ENCODE peak calls at places on chromosome 15, in four cellular contexts. R, B, N and J are unnamed samples. For H3K9me3, the result is how much of the 10 kb centered on the place peaks cover.

GRCh38 chr15:63223463-63223862 is 34.1 kb downstream of the RAB8B start:
- DNase-seq in R (no peak), B (no peak), N (no peak), J (no peak)

GRCh38 chr15:63860161-63860954 is 26.6 kb upstream of the HERC1 start:
- DNase-seq in R (no peak), B (no peak), N (no peak), J (no peak)

GRCh38 chr15:69997701-69998273 is 99.9 kb downstream of the TLE3 start:
- DNase-seq in R (peak), B (no peak), N (peak), J (no peak)

GRCh38 chr15:34122771-34123183 is 20.9 kb downstream of the PGBD4 start:
- DNase-seq in R (no peak), B (peak), N (no peak), J (no peak)

GRCh38 chr15:32718082-32718821 is 448 bp downstream of the GREM1 start:
- DNase-seq in R (no peak), B (no peak), N (no peak), J (peak)

GRCh38 chr15:45704329-45705249 is 69.8 kb downstream of the SQOR start:
- DNase-seq in R (no peak), B (no peak), N (peak), J (peak)

GRCh38 chr15:91862891-91863520 is 9.5 kb downstream of the SLCO3A1 start:
- DNase-seq in R (no peak), B (no peak), N (no peak), J (no peak)

GRCh38 chr15:64461577-64462162 is 1.3 kb downstream of the ZNF609 start:
- DNase-seq in R (peak), B (no peak), N (no peak), J (peak)

GRCh38 chr15:62150445-62150844 is 14.6 kb downstream of the C2CD4B start:
- DNase-seq in R (no peak), B (no peak), N (no peak), J (no peak)

GRCh38 chr15:63628123-63628822 is 31.1 kb downstream of the FBXL22 start:
- DNase-seq in R (no peak), B (no peak), N (no peak), J (no peak)

GRCh38 chr15:58987036-58987435 is 427 bp upstream of the RNF111 start:
- DNase-seq in R (no peak), B (no peak), N (no peak), J (no peak)

GRCh38 chr15:56965614-56966013 is 47.2 kb downstream of the TCF12 start:
- DNase-seq in R (no peak), B (no peak), N (no peak), J (no peak)

GRCh38 chr15:92947071-92947730 is 47.1 kb downstream of the CHD2 start:
- DNase-seq in R (no peak), B (no peak), N (no peak), J (no peak)

GRCh38 chr15:38367476-38367875 is 86.5 kb upstream of the FAM98B start:
- DNase-seq in R (no peak), B (no peak), N (no peak), J (no peak)

GRCh38 chr15:64740361-64741170 is 34.8 kb downstream of the RBPMS2 start:
- DNase-seq in R (no peak), B (no peak), N (no peak), J (peak)

GRCh38 chr15:74791667-74792066 is 9.8 kb downstream of the CSK start:
- DNase-seq in R (no peak), B (no peak), N (no peak), J (no peak)

GRCh38 chr15:38212759-38213158 is 39.9 kb upstream of the SPRED1 start:
- DNase-seq in R (no peak), B (no peak), N (no peak), J (no peak)

GRCh38 chr15:89383635-89384604 is 49.3 kb upstream of the POLG start:
- DNase-seq in R (no peak), B (no peak), N (no peak), J (peak)

GRCh38 chr15:76336254-76337046 is at the start of gene ISL2:
- DNase-seq in R (no peak), B (peak), N (peak), J (peak)

GRCh38 chr15:68909601-68910000 is 20.7 kb upstream of the SPESP1 start:
- DNase-seq in R (no peak), B (no peak), N (no peak), J (no peak)

GRCh38 chr15:58249646-58250312 is 111.6 kb downstream of the AQP9 start:
- DNase-seq in R (no peak), B (no peak), N (no peak), J (no peak)

GRCh38 chr15:61364871-61365270 is 135.8 kb upstream of the RORA start:
- DNase-seq in R (no peak), B (no peak), N (peak), J (peak)

GRCh38 chr15:59896652-59897051 is 107.5 kb upstream of the FOXB1 start:
- DNase-seq in R (no peak), B (no peak), N (no peak), J (no peak)

GRCh38 chr15:31227235-31227634 is 99.4 kb upstream of the KLF13 start:
- DNase-seq in R (no peak), B (no peak), N (no peak), J (no peak)

GRCh38 chr15:31226011-31226410 is 100.6 kb upstream of the KLF13 start:
- DNase-seq in R (no peak), B (no peak), N (no peak), J (peak)

GRCh38 chr15:31225356-31225955 is 101.2 kb upstream of the KLF13 start:
- DNase-seq in R (no peak), B (no peak), N (no peak), J (peak)

GRCh38 chr15:31228980-31229826 is 97.4 kb upstream of the KLF13 start:
- DNase-seq in R (peak), B (peak), N (no peak), J (no peak)

DNA sequence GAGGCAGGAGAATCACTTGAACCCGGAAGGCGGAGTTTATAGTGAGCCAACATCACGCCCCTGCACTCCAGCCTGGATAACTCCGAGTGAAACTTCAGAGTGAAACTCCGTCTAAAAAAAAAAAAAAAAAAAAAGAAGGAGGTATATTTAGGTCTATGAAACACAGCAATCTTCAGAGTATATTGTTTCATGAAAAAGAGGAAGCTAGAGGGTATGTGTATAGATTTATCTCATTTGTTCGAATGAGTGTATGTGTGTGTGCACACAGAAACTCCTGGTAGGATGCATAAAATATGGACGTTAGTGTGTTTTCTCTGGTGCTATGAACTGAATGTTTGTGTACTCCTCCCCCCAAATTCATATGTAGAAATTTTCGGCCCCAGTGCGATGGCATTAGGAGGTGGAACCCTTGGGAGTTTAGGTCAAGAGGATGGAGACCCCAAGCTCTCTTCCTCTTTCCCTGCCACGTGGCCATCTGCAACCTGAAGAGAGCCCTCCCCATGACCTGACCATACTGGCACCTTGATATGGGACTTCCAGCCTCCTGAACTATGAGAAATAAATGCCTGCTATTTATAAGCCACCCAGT is 98.6 kb upstream of the KLF13 start:
- DNase-seq in R (no peak), B (no peak), N (no peak), J (no peak)
- H3K4me3 ChIP-seq in R (no peak), B (peak), N (no peak), J (no peak)

GRCh38 chr15:21270474-21270873 is 169.8 kb downstream of the POTEB3 start:
- DNase-seq in R (no peak), B (no peak), N (no peak), J (no peak)
- H3K9me3 ChIP-seq in R (under half), B (under half), N (under half), J (under half)

GRCh38 chr15:39888809-39889208 is 31.3 kb downstream of the GPR176 start:
- DNase-seq in R (no peak), B (no peak), N (no peak), J (no peak)
- H3K4me3 ChIP-seq in R (no peak), B (no peak), N (no peak), J (no peak)

GRCh38 chr15:100244796-100245495 is 96.8 kb downstream of the ADAMTS17 start:
- DNase-seq in R (no peak), B (no peak), N (no peak), J (no peak)
- H3K9me3 ChIP-seq in R (under half), B (under half), N (under half), J (under half)

GRCh38 chr15:77819841-77820728 is 187.4 kb upstream of the LINGO1 start:
- DNase-seq in R (no peak), B (no peak), N (no peak), J (peak)
- H3K4me3 ChIP-seq in R (no peak), B (no peak), N (peak), J (peak)

GRCh38 chr15:99252326-99252725 is 1.0 kb downstream of the LRRC28 start:
- DNase-seq in R (no peak), B (no peak), N (no peak), J (no peak)
- H3K9me3 ChIP-seq in R (under half), B (under half), N (under half), J (under half)

GRCh38 chr15:85704720-85705119 is 90.0 kb downstream of the KLHL25 start:
- DNase-seq in R (no peak), B (no peak), N (no peak), J (no peak)

GRCh38 chr15:85708402-85708932 is 86.3 kb downstream of the KLHL25 start:
- DNase-seq in R (peak), B (no peak), N (no peak), J (no peak)

GRCh38 chr15:85709250-85709649 is 85.5 kb downstream of the KLHL25 start:
- DNase-seq in R (no peak), B (no peak), N (no peak), J (no peak)

GRCh38 chr15:85707519-85708338 is 87.0 kb downstream of the KLHL25 start:
- DNase-seq in R (peak), B (no peak), N (no peak), J (no peak)

GRCh38 chr15:85706779-85707518 is 87.8 kb downstream of the KLHL25 start:
- DNase-seq in R (no peak), B (peak), N (no peak), J (peak)
- H3K4me3 ChIP-seq in R (no peak), B (peak), N (no peak), J (no peak)

GRCh38 chr15:25714538-25714840 is 148.6 kb downstream of the ATP10A start:
- DNase-seq in R (no peak), B (no peak), N (no peak), J (no peak)
- H3K9me3 ChIP-seq in R (under half), B (under half), N (under half), J (under half)

GRCh38 chr15:88257311-88257901 is 867 bp upstream of the NTRK3 start:
- DNase-seq in R (no peak), B (no peak), N (peak), J (no peak)

GRCh38 chr15:88252441-88252840 is 4.1 kb downstream of the NTRK3 start:
- DNase-seq in R (no peak), B (no peak), N (no peak), J (no peak)

GRCh38 chr15:88255496-88256171 is 905 bp downstream of the NTRK3 start:
- DNase-seq in R (no peak), B (no peak), N (peak), J (peak)

GRCh38 chr15:88256261-88257230 is at the start of gene NTRK3:
- DNase-seq in R (no peak), B (no peak), N (no peak), J (peak)

DNA sequence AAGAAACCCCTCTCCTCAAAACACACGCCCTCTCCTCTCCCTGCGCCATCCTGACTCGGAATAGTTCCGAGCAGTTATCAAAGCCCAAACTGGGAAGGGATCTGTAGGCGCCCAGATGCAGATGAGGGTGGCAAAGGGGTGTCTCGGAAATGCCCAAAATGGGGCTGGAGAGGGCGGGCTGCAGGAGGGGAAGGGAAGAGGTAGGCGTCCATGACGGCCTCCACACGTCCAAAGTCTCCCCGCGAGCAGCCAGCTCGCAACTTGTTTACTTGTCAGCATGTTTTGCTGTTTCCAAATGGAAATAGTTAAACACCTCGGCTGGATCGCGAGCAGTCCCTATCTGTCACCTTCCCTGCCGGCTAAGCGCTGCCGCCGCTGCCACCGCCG is 1.4 kb downstream of the NTRK3 start:
- DNase-seq in R (no peak), B (no peak), N (no peak), J (no peak)
- H3K4me3 ChIP-seq in R (no peak), B (no peak), N (peak), J (no peak)